ENCODE peak calls at places on chromosome 19, in six cellular contexts. M is BE2C; D is choroid plexus epithelial cell; Y is activated naive CD8-positive, alpha-beta T cell treated with anti-CD3 and anti-CD28 coated beads, Interleukin-2, amount 50 U/mL, for 16 hours; Z is effector CD4-positive, alpha-beta T cell; A is tibial nerve. R is an unnamed sample.

GRCh38 chr19:53158119-53158656 is 665 bp downstream of the ZNF347 start:
- DNase-seq in Y (no peak), Z (peak), D (peak), A (no peak), M (peak), R (peak)

GRCh38 chr19:24078688-24079087 is 8.3 kb upstream of the ZNF254 start:
- DNase-seq in Z (no peak), D (no peak), A (no peak), M (no peak), Y (no peak), R (no peak)

GRCh38 chr19:13521066-13521465 is 14.8 kb upstream of the CACNA1A start:
- DNase-seq in Z (no peak), Y (no peak), M (no peak), A (no peak), D (no peak), R (no peak)

GRCh38 chr19:31214086-31214485 is 135.2 kb downstream of the TSHZ3 start:
- DNase-seq in Z (peak), D (peak), A (no peak), Y (peak), M (peak), R (no peak)

GRCh38 chr19:4597975-4598671 is 38.6 kb upstream of the SEMA6B start:
- DNase-seq in M (peak), Z (no peak), Y (no peak), D (no peak), A (no peak), R (no peak)

GRCh38 chr19:33832633-33833032 is 36.0 kb downstream of the KCTD15 start:
- DNase-seq in Z (no peak), Y (no peak), A (no peak), M (no peak), D (no peak), R (no peak)

GRCh38 chr19:57759096-57759495 is 10.4 kb upstream of the ZNF586 start:
- DNase-seq in Z (no peak), D (peak), A (no peak), Y (no peak), M (no peak), R (no peak)

GRCh38 chr19:7681336-7682174 is 922 bp downstream of the TRAPPC5 start:
- DNase-seq in A (peak), D (peak), M (peak), Z (peak), Y (peak), R (peak)

GRCh38 chr19:37519890-37520289 is 13.2 kb downstream of the ZNF793 start:
- DNase-seq in D (peak), M (peak), A (no peak), Y (no peak), Z (no peak), R (no peak)

GRCh38 chr19:36041831-36042230 is 9.2 kb upstream of the CLIP3 start:
- DNase-seq in Z (no peak), M (no peak), Y (no peak), D (peak), A (no peak), R (no peak)